ENCODE peak calls at places on chromosomes 11 and 22, in five cellular contexts. One of them, this sample, is unnamed.

GRCh38 chr11:46330887-46331652 is 16.2 kb upstream of the DGKZ start:
- DNase-seq in K562: no peak
- DNase-seq in HepG2: no peak
- DNase-seq in SK-N-SH: no peak
- DNase-seq in GM12878: no peak
- DNase-seq in this sample: no peak

GRCh38 chr11:125188021-125188420 is 23.5 kb downstream of the PKNOX2 start:
- DNase-seq in GM12878: no peak
- DNase-seq in SK-N-SH: no peak
- DNase-seq in HepG2: no peak
- DNase-seq in K562: no peak
- DNase-seq in this sample: peak

GRCh38 chr11:65867284-65868071 is 5.1 kb downstream of the EFEMP2 start:
- DNase-seq in K562: peak
- DNase-seq in SK-N-SH: peak
- DNase-seq in GM12878: no peak
- DNase-seq in HepG2: no peak
- DNase-seq in this sample: no peak

GRCh38 chr11:20488352-20488751 is 100.8 kb downstream of the PRMT3 start:
- DNase-seq in HepG2: no peak
- DNase-seq in SK-N-SH: peak
- DNase-seq in GM12878: no peak
- DNase-seq in K562: no peak
- DNase-seq in this sample: no peak

GRCh38 chr11:33534575-33534974 is 166.1 kb downstream of the C11orf91 start:
- DNase-seq in K562: no peak
- DNase-seq in GM12878: no peak
- DNase-seq in SK-N-SH: no peak
- DNase-seq in HepG2: no peak
- DNase-seq in this sample: peak

GRCh38 chr11:8250446-8250845 is 13.2 kb downstream of the LMO1 start:
- DNase-seq in GM12878: no peak
- DNase-seq in HepG2: no peak
- DNase-seq in SK-N-SH: peak
- DNase-seq in K562: no peak
- DNase-seq in this sample: no peak

GRCh38 chr11:2377511-2378443 is 667 bp downstream of the CD81 start:
- DNase-seq in K562: peak
- DNase-seq in HepG2: no peak
- DNase-seq in GM12878: no peak
- DNase-seq in SK-N-SH: peak
- DNase-seq in this sample: peak

GRCh38 chr22:50546326-50547230 is 879 bp downstream of the KLHDC7B start:
- DNase-seq in HepG2: no peak
- DNase-seq in GM12878: no peak
- DNase-seq in SK-N-SH: peak
- DNase-seq in K562: no peak
- DNase-seq in this sample: no peak

GRCh38 chr22:48376428-48376827 is 1451.2 kb downstream of the BRD1 start:
- DNase-seq in GM12878: no peak
- DNase-seq in HepG2: no peak
- DNase-seq in SK-N-SH: no peak
- DNase-seq in K562: no peak
- DNase-seq in this sample: no peak

GRCh38 chr11:130847517-130847916 is 68.8 kb downstream of the SNX19 start:
- DNase-seq in K562: no peak
- DNase-seq in HepG2: peak
- DNase-seq in SK-N-SH: no peak
- DNase-seq in GM12878: no peak
- DNase-seq in this sample: peak

GRCh38 chr22:27060188-27060587 is 402.8 kb downstream of the MIAT start:
- DNase-seq in HepG2: no peak
- DNase-seq in GM12878: no peak
- DNase-seq in SK-N-SH: no peak
- DNase-seq in K562: no peak
- DNase-seq in this sample: no peak

GRCh38 chr22:28137036-28137435 is 218.0 kb upstream of the PITPNB start:
- DNase-seq in K562: no peak
- DNase-seq in HepG2: no peak
- DNase-seq in GM12878: no peak
- DNase-seq in SK-N-SH: no peak
- DNase-seq in this sample: no peak

GRCh38 chr11:35714882-35715612 is 52.5 kb downstream of the TRIM44 start:
- DNase-seq in K562: no peak
- DNase-seq in HepG2: no peak
- DNase-seq in GM12878: peak
- DNase-seq in SK-N-SH: no peak
- DNase-seq in this sample: peak

GRCh38 chr11:706439-706956 is 467 bp downstream of the EPS8L2 start:
- DNase-seq in GM12878: no peak
- DNase-seq in SK-N-SH: no peak
- DNase-seq in HepG2: no peak
- DNase-seq in K562: no peak
- DNase-seq in this sample: peak

GRCh38 chr22:28222571-28222970 is 303.5 kb upstream of the PITPNB start:
- DNase-seq in GM12878: no peak
- DNase-seq in K562: no peak
- DNase-seq in SK-N-SH: no peak
- DNase-seq in HepG2: no peak
- DNase-seq in this sample: no peak

GRCh38 chr11:112159098-112159761 is 4.7 kb downstream of the IL18 start:
- DNase-seq in HepG2: no peak
- DNase-seq in GM12878: no peak
- DNase-seq in K562: no peak
- DNase-seq in SK-N-SH: no peak
- DNase-seq in this sample: no peak
- TF ChIP-seq MXI1 in HepG2: no peak
- TF ChIP-seq MXI1 in GM12878: no peak
- TF ChIP-seq MXI1 in K562: no peak
- TF ChIP-seq MXI1 in SK-N-SH: no peak
- TF ChIP-seq MXI1 in this sample: no peak

DNA sequence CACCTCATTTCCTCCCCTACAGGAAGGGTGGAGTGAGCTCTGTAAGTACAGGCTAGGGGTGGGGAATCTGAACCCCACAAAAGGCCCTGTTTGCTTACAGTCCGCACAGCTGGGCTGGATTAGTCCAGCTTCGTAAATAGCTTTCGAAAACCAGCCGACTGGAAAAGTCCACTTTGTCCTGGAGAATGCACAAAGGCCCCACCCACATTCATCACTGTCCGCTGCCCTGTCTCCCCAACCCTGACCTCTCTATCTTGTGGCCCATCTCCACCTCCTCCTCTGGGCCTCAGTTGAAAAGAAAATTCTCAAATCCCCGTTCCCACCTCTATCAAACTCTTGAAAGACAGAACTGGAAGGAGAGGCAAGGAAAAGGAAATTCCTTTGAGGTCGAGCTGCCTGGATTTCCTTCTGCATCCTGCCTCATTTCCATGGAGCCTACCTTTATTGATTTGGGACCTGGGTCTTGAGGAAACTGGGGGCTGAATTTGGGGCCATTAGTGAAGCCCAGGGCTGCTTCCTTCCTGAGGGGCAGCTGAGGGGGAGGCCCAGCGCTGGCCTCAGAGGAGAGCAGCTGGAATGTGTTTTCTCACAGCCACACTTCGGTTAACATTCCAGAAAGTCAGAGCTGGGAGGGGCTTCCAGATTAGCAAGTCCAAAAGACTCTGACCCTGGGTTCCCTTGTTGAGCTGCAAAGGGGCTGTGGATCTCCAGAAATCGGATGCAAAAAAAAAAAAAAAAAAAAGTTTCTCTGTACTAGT is 147.6 kb downstream of the FBXO7 start:
- DNase-seq in HepG2: peak
- DNase-seq in SK-N-SH: no peak
- DNase-seq in GM12878: no peak
- DNase-seq in K562: no peak
- DNase-seq in this sample: peak
- TF ChIP-seq MXI1 in HepG2: no peak
- TF ChIP-seq MXI1 in SK-N-SH: no peak
- TF ChIP-seq MXI1 in GM12878: no peak
- TF ChIP-seq MXI1 in K562: no peak
- TF ChIP-seq MXI1 in this sample: no peak

DNA sequence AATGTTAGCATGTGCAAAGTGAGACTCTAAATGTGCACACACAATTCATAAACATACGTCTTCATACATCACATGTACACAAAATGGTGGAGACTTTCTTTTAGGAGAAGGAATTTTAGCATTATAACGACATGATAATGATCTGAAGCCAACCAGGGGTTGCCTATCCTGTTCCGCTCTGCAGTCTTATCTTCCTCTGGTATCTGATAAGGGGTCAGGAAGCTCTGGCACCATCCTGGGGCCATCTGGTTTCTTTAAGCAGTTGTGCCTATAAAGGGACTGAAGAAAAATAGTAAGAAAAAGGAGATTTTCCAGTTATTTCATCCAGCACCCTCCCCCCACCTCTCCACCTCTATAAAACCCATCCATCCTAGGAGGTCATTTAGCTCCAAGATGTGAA is 5.8 kb upstream of the NUP50 start:
- DNase-seq in K562: no peak
- DNase-seq in GM12878: no peak
- DNase-seq in SK-N-SH: peak
- DNase-seq in HepG2: no peak
- DNase-seq in this sample: no peak
- TF ChIP-seq MXI1 in K562: no peak
- TF ChIP-seq MXI1 in GM12878: no peak
- TF ChIP-seq MXI1 in SK-N-SH: no peak
- TF ChIP-seq MXI1 in HepG2: no peak
- TF ChIP-seq MXI1 in this sample: no peak

GRCh38 chr22:40463017-40463631 is 92.7 kb downstream of the SGSM3 start:
- DNase-seq in K562: peak
- DNase-seq in HepG2: no peak
- DNase-seq in SK-N-SH: no peak
- DNase-seq in GM12878: peak
- DNase-seq in this sample: no peak
- TF ChIP-seq MXI1 in K562: no peak
- TF ChIP-seq MXI1 in HepG2: no peak
- TF ChIP-seq MXI1 in SK-N-SH: no peak
- TF ChIP-seq MXI1 in GM12878: no peak
- TF ChIP-seq MXI1 in this sample: no peak

GRCh38 chr11:122241561-122241960 is 125.5 kb upstream of the BLID start:
- DNase-seq in K562: no peak
- DNase-seq in GM12878: no peak
- DNase-seq in HepG2: no peak
- DNase-seq in SK-N-SH: no peak
- DNase-seq in this sample: no peak
- TF ChIP-seq MXI1 in K562: no peak
- TF ChIP-seq MXI1 in GM12878: no peak
- TF ChIP-seq MXI1 in HepG2: no peak
- TF ChIP-seq MXI1 in SK-N-SH: no peak
- TF ChIP-seq MXI1 in this sample: no peak

GRCh38 chr22:38700271-38700788 is 413 bp downstream of the JOSD1 start:
- DNase-seq in GM12878: no peak
- DNase-seq in K562: peak
- DNase-seq in HepG2: peak
- DNase-seq in SK-N-SH: peak
- DNase-seq in this sample: no peak
- TF ChIP-seq MXI1 in GM12878: no peak
- TF ChIP-seq MXI1 in K562: no peak
- TF ChIP-seq MXI1 in HepG2: no peak
- TF ChIP-seq MXI1 in SK-N-SH: no peak
- TF ChIP-seq MXI1 in this sample: no peak

DNA sequence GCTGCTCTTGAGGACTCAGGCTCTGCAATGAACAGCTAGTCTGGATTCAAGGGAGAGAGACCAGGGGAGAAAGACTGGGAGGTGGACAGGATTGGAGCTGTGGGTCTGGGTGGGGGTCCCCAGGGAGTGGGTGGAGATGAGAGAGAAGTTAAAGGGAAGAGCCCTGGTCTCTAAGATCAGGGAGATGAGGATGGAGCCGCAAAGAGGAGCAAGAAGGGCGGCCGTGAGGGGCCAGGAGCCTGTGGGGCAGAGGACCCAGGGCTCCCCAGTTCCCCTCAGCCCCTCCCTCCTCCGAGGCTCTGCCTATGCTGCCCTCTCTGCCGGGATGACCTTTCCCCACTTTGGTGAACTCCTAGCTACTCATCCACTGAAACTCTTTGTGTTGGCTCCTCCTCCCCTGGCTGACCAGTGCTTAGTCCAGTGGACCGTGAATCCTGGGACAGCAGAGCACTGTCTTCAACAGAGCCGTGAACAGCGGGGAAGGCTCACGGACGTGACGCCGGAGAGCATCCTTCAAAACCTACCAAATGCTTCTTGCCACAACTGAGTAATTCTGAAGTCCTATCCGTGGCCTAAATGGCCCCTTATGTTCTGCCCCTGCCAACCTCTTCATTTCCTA is 16.4 kb upstream of the RFPL3 start:
- DNase-seq in GM12878: no peak
- DNase-seq in SK-N-SH: no peak
- DNase-seq in K562: no peak
- DNase-seq in HepG2: no peak
- DNase-seq in this sample: no peak
- TF ChIP-seq MXI1 in GM12878: no peak
- TF ChIP-seq MXI1 in SK-N-SH: no peak
- TF ChIP-seq MXI1 in K562: no peak
- TF ChIP-seq MXI1 in HepG2: no peak
- TF ChIP-seq MXI1 in this sample: no peak

DNA sequence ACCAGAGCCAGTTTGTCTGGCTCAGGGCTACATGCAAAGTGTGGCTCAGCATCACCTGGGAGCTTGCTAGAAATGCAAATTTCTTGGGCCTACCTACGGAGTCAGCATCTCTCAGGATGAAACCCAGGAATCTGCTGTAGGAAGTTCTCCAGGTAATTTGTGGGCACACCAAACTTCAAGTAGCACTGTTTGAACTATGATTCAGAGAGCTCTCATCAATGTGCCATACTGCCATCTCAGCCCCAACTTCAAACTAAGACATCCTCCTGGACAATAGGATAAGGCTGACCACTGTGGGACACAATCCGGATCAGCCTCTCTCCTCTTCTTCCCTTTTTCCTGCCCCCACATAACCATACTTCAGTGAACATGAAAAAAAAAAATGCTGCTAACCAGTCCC is 374.5 kb downstream of the METTL15 start:
- DNase-seq in SK-N-SH: no peak
- DNase-seq in GM12878: no peak
- DNase-seq in K562: no peak
- DNase-seq in HepG2: no peak
- DNase-seq in this sample: no peak
- TF ChIP-seq MXI1 in SK-N-SH: no peak
- TF ChIP-seq MXI1 in GM12878: no peak
- TF ChIP-seq MXI1 in K562: no peak
- TF ChIP-seq MXI1 in HepG2: no peak
- TF ChIP-seq MXI1 in this sample: no peak

GRCh38 chr11:12681462-12681861 is 7.2 kb downstream of the TEAD1 start:
- DNase-seq in SK-N-SH: no peak
- DNase-seq in GM12878: no peak
- DNase-seq in HepG2: no peak
- DNase-seq in K562: no peak
- DNase-seq in this sample: no peak
- TF ChIP-seq MXI1 in SK-N-SH: no peak
- TF ChIP-seq MXI1 in GM12878: no peak
- TF ChIP-seq MXI1 in HepG2: no peak
- TF ChIP-seq MXI1 in K562: no peak
- TF ChIP-seq MXI1 in this sample: no peak

This sample was measured in IMR-90.